ENCODE peak calls at places on chromosomes 13 and 19, in ten cellular contexts. Q, V, L, H, S, A, Y, X, N and R are unnamed samples.

GRCh38 chr19:16772841-16773240 is 53.2 kb downstream of the NWD1 start:
- DNase-seq in Q (no peak), V (no peak), L (no peak), H (no peak), S (no peak), A (no peak), Y (no peak), X (no peak), N (peak), R (no peak)

GRCh38 chr13:112643759-112644459 is 45.9 kb upstream of the ATP11A start:
- DNase-seq in Q (no peak), V (no peak), L (no peak), H (no peak), S (no peak), A (no peak), Y (no peak), X (no peak), N (no peak), R (no peak)

GRCh38 chr13:59747529-59747928 is 416.2 kb downstream of the DIAPH3 start:
- DNase-seq in Q (no peak), V (no peak), L (no peak), H (no peak), S (no peak), A (peak), Y (no peak), X (no peak), N (no peak), R (no peak)

GRCh38 chr13:40644838-40645620 is 21.4 kb downstream of the FOXO1 start:
- DNase-seq in Q (peak), V (no peak), L (peak), H (no peak), S (no peak), A (peak), Y (no peak), X (no peak), N (no peak), R (no peak)

GRCh38 chr13:42218576-42218975 is 53.4 kb upstream of the AKAP11 start:
- DNase-seq in Q (no peak), V (no peak), L (peak), H (no peak), S (peak), A (no peak), Y (no peak), X (no peak), N (no peak), R (no peak)

GRCh38 chr19:632228-633067 is 889 bp downstream of the POLRMT start:
- DNase-seq in Q (peak), V (no peak), L (peak), H (peak), S (peak), A (peak), Y (peak), X (peak), N (peak), R (no peak)

GRCh38 chr13:26616126-26616525 is 58.6 kb downstream of the WASF3 start:
- DNase-seq in Q (no peak), V (no peak), L (peak), H (peak), S (peak), A (no peak), Y (peak), X (no peak), N (no peak), R (no peak)

GRCh38 chr19:3289971-3290569 is 65.6 kb downstream of the CELF5 start:
- DNase-seq in Q (no peak), V (peak), L (peak), H (no peak), S (peak), A (no peak), Y (no peak), X (no peak), N (no peak), R (no peak)

GRCh38 chr19:11209892-11210655 is 12.7 kb upstream of the KANK2 start:
- DNase-seq in Q (no peak), V (no peak), L (no peak), H (no peak), S (no peak), A (no peak), Y (no peak), X (peak), N (no peak), R (peak)

GRCh38 chr19:3359850-3360493 is 6.4 kb upstream of the NFIC start:
- DNase-seq in Q (no peak), V (no peak), L (no peak), H (no peak), S (no peak), A (peak), Y (no peak), X (no peak), N (peak), R (no peak)

GRCh38 chr13:99495478-99496321 is 5.6 kb upstream of the TM9SF2 start:
- DNase-seq in Q (no peak), V (no peak), L (no peak), H (no peak), S (no peak), A (peak), Y (peak), X (no peak), N (no peak), R (no peak)

GRCh38 chr19:10116085-10116865 is 3.4 kb downstream of the EIF3G start:
- DNase-seq in Q (no peak), V (peak), L (no peak), H (no peak), S (peak), A (no peak), Y (no peak), X (no peak), N (no peak), R (peak)

GRCh38 chr13:83065136-83065535 is 817.1 kb downstream of the SLITRK1 start:
- DNase-seq in Q (peak), V (peak), L (no peak), H (peak), S (peak), A (no peak), Y (peak), X (no peak), N (peak), R (peak)

GRCh38 chr13:33281951-33282595 is 3.5 kb downstream of the STARD13 start:
- DNase-seq in Q (peak), V (no peak), L (peak), H (peak), S (peak), A (no peak), Y (peak), X (no peak), N (no peak), R (no peak)

GRCh38 chr19:3120611-3121231 is 15.1 kb upstream of the GNA15 start:
- DNase-seq in Q (no peak), V (no peak), L (no peak), H (no peak), S (no peak), A (no peak), Y (no peak), X (no peak), N (no peak), R (peak)

GRCh38 chr19:28519950-28520861 is 692.7 kb downstream of the UQCRFS1 start:
- DNase-seq in Q (no peak), V (no peak), L (no peak), H (no peak), S (no peak), A (no peak), Y (no peak), X (no peak), N (no peak), R (peak)

GRCh38 chr13:99677388-99677951 is 176.2 kb downstream of the TM9SF2 start:
- DNase-seq in Q (no peak), V (no peak), L (no peak), H (no peak), S (peak), A (no peak), Y (no peak), X (no peak), N (no peak), R (no peak)

GRCh38 chr19:14122924-14123323 is 5.4 kb upstream of the PRKACA start:
- DNase-seq in Q (no peak), V (no peak), L (no peak), H (no peak), S (no peak), A (no peak), Y (no peak), X (no peak), N (no peak), R (no peak)

GRCh38 chr19:31139871-31140505 is 209.2 kb downstream of the TSHZ3 start:
- DNase-seq in Q (peak), V (no peak), L (peak), H (peak), S (peak), A (no peak), Y (peak), X (no peak), N (no peak), R (no peak)

GRCh38 chr13:39631307-39631706 is 24.2 kb upstream of the COG6 start:
- DNase-seq in Q (no peak), V (no peak), L (no peak), H (no peak), S (no peak), A (no peak), Y (no peak), X (no peak), N (no peak), R (no peak)

GRCh38 chr13:59734393-59734792 is 429.3 kb downstream of the DIAPH3 start:
- DNase-seq in Q (no peak), V (no peak), L (no peak), H (no peak), S (no peak), A (peak), Y (no peak), X (no peak), N (no peak), R (no peak)

GRCh38 chr19:18167975-18168645 is 5.5 kb upstream of the IFI30 start:
- DNase-seq in Q (peak), V (no peak), L (no peak), H (peak), S (peak), A (peak), Y (peak), X (peak), N (peak), R (peak)

GRCh38 chr19:36939153-36939552 is 23.0 kb downstream of the ZNF568 start:
- DNase-seq in Q (no peak), V (no peak), L (no peak), H (no peak), S (no peak), A (no peak), Y (no peak), X (no peak), N (peak), R (no peak)

GRCh38 chr19:29840066-29840950 is 28.5 kb downstream of the CCNE1 start:
- DNase-seq in Q (no peak), V (no peak), L (no peak), H (no peak), S (no peak), A (no peak), Y (no peak), X (no peak), N (no peak), R (peak)

GRCh38 chr13:24443366-24443765 is 69.2 kb downstream of the PARP4 start:
- DNase-seq in Q (no peak), V (no peak), L (no peak), H (no peak), S (no peak), A (peak), Y (no peak), X (no peak), N (no peak), R (no peak)

GRCh38 chr19:35555301-35556005 is 8.0 kb downstream of the ATP4A start:
- DNase-seq in Q (no peak), V (no peak), L (no peak), H (peak), S (peak), A (no peak), Y (peak), X (no peak), N (peak), R (no peak)

GRCh38 chr19:32651729-32652140 is 23.2 kb downstream of the ANKRD27 start:
- DNase-seq in Q (peak), V (no peak), L (no peak), H (no peak), S (no peak), A (no peak), Y (no peak), X (peak), N (peak), R (no peak)

GRCh38 chr13:110012102-110012739 is 225.8 kb upstream of the IRS2 start:
- DNase-seq in Q (peak), V (no peak), L (peak), H (peak), S (peak), A (no peak), Y (peak), X (no peak), N (no peak), R (no peak)

GRCh38 chr13:22040810-22041364 is 370.0 kb downstream of the FGF9 start:
- DNase-seq in Q (no peak), V (no peak), L (peak), H (no peak), S (no peak), A (peak), Y (peak), X (no peak), N (no peak), R (no peak)

GRCh38 chr13:98429081-98429480 is 147.8 kb downstream of the STK24 start:
- DNase-seq in Q (no peak), V (no peak), L (no peak), H (no peak), S (no peak), A (no peak), Y (no peak), X (no peak), N (no peak), R (no peak)

GRCh38 chr13:41416276-41416675 is 41.1 kb upstream of the RGCC start:
- DNase-seq in Q (no peak), V (no peak), L (no peak), H (no peak), S (no peak), A (no peak), Y (peak), X (no peak), N (no peak), R (no peak)

GRCh38 chr13:20359335-20359734 is 127.2 kb upstream of the GJB6 start:
- DNase-seq in Q (peak), V (no peak), L (peak), H (peak), S (peak), A (peak), Y (peak), X (no peak), N (no peak), R (no peak)

GRCh38 chr19:18605546-18606280 is 886 bp downstream of the CRLF1 start:
- DNase-seq in Q (no peak), V (no peak), L (no peak), H (no peak), S (no peak), A (no peak), Y (no peak), X (no peak), N (no peak), R (no peak)